ENCODE peak calls at places on chromosomes 2 and 18, in four cellular contexts. Z is hepatocyte, Q is kidney epithelial cell, B is IMR-90. M is an unnamed sample.

GRCh38 chr2:26978061-26978596 is 7.7 kb downstream of the MAPRE3 start:
- DNase-seq in Z (peak; percentile 56), Q (no peak), B (no peak), M (no peak)

GRCh38 chr2:149134335-149134923 is 95.9 kb downstream of the LYPD6B start:
- DNase-seq in Z (no peak), Q (no peak), B (no peak), M (no peak)

GRCh38 chr2:124988111-124988510 is 963.0 kb downstream of the CNTNAP5 start:
- DNase-seq in Z (no peak), Q (no peak), B (no peak), M (no peak)

GRCh38 chr2:27381577-27382181 is 1.1 kb upstream of the ZNF513 start:
- DNase-seq in Z (no peak), Q (no peak), B (no peak), M (no peak)

GRCh38 chr2:157466764-157467163 is 22.9 kb upstream of the CYTIP start:
- DNase-seq in Z (no peak), Q (no peak), B (no peak), M (no peak)

GRCh38 chr18:60232541-60232940 is 140.0 kb downstream of the MC4R start:
- DNase-seq in Z (peak; percentile 30), Q (peak; percentile 56), B (peak; percentile 73), M (peak; percentile 33)

GRCh38 chr2:68653538-68653982 is 10.2 kb downstream of the PROKR1 start:
- DNase-seq in Z (peak; percentile 17), Q (peak; percentile 28), B (peak; percentile 85), M (no peak)

GRCh38 chr2:45329045-45329677 is 281.9 kb downstream of the SRBD1 start:
- DNase-seq in Z (peak; percentile 42), Q (no peak), B (peak; percentile 45), M (peak; percentile 25)

GRCh38 chr2:103008586-103008985 is 246.8 kb downstream of the TMEM182 start:
- DNase-seq in Z (no peak), Q (no peak), B (no peak), M (no peak)

GRCh38 chr2:175203621-175204496 is 22.3 kb upstream of the ATP5MC3 start:
- DNase-seq in Z (peak; percentile 79), Q (no peak), B (peak; percentile 47), M (peak; percentile 40)
- TF ChIP-seq CTCF in Z (peak; percentile 73), Q (peak; percentile 73), B (peak; percentile 65), M (peak; percentile 65)

DNA sequence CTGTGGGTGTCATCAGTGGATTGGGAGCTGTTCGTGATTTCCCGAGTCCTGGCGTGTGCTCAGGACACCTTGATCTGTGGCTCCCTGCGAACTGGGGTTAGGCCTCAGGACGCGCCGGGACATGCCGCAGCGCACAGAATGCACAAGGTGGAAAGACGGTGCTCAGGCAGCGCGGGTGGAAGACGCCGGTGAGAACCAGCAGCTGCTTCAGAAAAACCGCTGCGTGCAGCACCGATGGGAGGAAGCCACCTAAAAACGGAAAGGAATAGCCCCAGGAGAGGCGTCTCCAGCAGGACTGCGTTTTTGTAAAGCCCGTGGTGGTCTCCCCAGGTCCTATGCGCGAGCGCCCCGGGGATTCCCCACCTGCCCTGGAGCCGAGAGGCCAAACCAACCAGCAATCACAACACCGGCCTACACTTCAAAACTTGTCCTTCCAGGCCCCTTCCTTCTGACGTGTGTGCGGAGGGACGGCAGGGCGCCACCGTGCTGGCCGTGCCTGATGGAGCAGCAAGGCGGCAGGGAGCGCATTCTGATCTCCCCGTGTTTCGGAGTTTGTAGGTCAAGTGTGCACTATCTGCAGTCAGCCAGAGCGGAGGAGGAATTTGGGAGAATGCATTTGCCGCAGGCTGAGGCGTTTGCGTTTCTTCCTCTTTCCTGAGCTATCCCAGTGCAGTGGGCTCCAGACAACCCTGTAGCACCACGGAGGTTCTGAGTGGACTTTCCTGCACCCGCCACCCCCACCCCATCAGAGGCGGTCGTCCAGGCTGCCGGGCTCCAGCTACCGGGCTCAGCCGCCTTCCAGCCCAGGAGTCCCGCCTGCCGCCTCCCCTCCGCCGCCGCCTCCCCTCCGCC is 32.2 kb downstream of the RTP5 start:
- DNase-seq in Z (peak; percentile 72), Q (no peak), B (no peak), M (no peak)
- H3K4me3 ChIP-seq in Z (no peak overlapping the region), Q (no peak overlapping the region), B (no peak overlapping the region), M (no peak overlapping the region)

DNA sequence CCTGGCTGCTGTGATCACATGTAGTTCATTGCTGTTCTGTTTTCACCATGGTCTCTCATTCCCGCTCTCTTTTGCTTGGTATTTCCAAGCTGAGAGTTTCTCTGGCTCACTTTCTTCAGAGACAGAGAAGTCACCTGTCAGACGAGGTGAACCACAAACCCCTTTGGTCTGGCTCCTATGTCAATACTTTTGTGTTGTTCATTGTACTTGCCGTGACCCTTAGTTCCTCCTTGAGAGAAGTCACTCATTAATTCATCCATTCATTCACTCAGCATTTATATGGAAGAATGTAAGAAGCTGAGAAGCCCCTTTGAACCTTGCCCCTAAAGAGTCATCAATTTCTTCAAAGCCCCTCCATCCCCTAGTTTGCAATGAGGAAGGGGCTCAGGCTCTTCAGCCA is 15.2 kb downstream of the MCFD2 start:
- DNase-seq in Z (no peak), Q (no peak), B (no peak), M (no peak)
- TF ChIP-seq CTCF in Z (no peak), Q (no peak), B (no peak), M (no peak)

GRCh38 chr18:31244737-31245432 is 73.1 kb upstream of the DSG1 start:
- DNase-seq in Z (no peak), Q (no peak), B (no peak), M (no peak)
- H3K4me3 ChIP-seq in Z (no peak overlapping the region), Q (no peak overlapping the region), B (no peak overlapping the region), M (no peak overlapping the region)

DNA sequence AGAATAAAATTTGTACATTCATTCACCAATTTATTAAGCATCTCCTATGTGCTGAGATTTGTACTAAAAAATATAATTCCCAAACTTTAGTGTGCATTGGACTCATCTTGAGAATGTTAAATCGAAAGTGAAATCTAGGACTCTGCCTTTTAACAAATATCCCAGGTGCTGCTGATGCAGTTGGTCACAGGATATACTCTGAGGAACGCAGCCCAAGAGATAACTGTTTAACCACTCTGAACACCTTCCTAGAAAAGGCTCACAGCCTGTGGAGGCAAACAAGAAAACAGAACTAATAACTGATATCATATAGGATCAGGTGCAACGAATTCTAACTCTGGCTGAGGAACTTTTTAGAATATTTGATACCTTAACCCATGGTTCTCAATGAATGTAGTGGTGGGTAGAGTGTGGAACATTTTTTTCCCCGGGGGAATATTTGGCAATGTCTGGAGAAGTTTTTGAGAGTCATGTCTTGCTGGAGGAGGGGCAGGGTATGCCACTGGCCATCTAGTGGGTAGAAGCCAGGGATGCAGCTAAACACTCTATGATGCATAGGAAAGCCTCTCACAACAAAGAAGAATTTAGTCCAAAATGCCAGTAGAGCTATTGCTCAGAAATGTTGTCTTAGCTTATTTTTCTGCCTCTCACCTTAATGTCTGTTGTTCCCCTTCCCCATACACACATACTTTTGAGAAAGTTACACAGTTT is 96.5 kb downstream of the EHBP1 start:
- DNase-seq in Z (no peak), Q (no peak), B (peak; percentile 8), M (no peak)
- TF ChIP-seq CTCF in Z (no peak), Q (peak; percentile 7), B (peak; percentile 15), M (peak; percentile 31)

GRCh38 chr2:138502253-138503086 is 900 bp downstream of the SPOPL start:
- DNase-seq in Z (peak; percentile 21), Q (no peak), B (no peak), M (no peak)

GRCh38 chr2:138504092-138504491 is 2.5 kb downstream of the SPOPL start:
- DNase-seq in Z (no peak), Q (no peak), B (no peak), M (no peak)

GRCh38 chr2:138501427-138502252 is at the start of gene SPOPL:
- DNase-seq in Z (peak; percentile 95), Q (peak; percentile 26), B (peak; percentile 74), M (peak; percentile 85)

GRCh38 chr2:138503652-138504051 is 2.1 kb downstream of the SPOPL start:
- DNase-seq in Z (no peak), Q (no peak), B (no peak), M (no peak)

DNA sequence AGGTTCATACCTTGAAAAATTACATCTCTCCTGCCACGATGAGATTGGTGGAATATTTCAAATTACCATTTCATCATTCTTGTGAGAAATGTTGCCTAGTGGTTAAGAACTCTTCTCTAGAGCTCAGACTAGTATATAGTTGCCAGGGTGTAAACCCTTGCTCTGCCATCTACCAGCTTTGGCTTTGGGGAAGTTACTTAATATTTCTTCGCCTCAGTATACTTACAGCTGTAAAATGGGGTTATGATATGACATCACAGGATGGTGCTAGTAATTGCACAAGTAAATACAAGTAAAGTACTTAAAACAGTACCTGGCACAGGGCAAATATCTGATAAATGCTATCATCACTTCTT is 1.5 kb downstream of the SPOPL start:
- DNase-seq in Z (no peak), Q (no peak), B (no peak), M (peak; percentile 10)
- H3K4me3 ChIP-seq in Z (peak overlapping the region; percentile 86), Q (peak overlapping the region; percentile 78), B (peak overlapping the region; percentile 97), M (peak overlapping the region; percentile 78)

GRCh38 chr2:127650041-127650784 is 4.3 kb downstream of the GPR17 start:
- DNase-seq in Z (no peak), Q (no peak), B (no peak), M (no peak)
- TF ChIP-seq CTCF in Z (no peak), Q (no peak), B (no peak), M (no peak)

GRCh38 chr2:155363349-155363888 is 664.9 kb downstream of the KCNJ3 start:
- DNase-seq in Z (no peak), Q (no peak), B (no peak), M (no peak)

GRCh38 chr2:155368934-155369333 is 670.4 kb downstream of the KCNJ3 start:
- DNase-seq in Z (peak; percentile 24), Q (no peak), B (peak; percentile 0), M (peak; percentile 3)

GRCh38 chr2:155364766-155365165 is 666.3 kb downstream of the KCNJ3 start:
- DNase-seq in Z (no peak), Q (no peak), B (no peak), M (no peak)
- H3K4me3 ChIP-seq in Z (no peak overlapping the region), Q (no peak overlapping the region), B (no peak overlapping the region), M (no peak overlapping the region)

GRCh38 chr2:136131961-136132839 is 14.3 kb upstream of the CXCR4 start:
- DNase-seq in Z (no peak), Q (no peak), B (no peak), M (no peak)
- TF ChIP-seq CTCF in Z (no peak), Q (no peak), B (no peak), M (no peak)